ENCODE peak calls at places on chromosomes 2 and 18, in six cellular contexts. V is cardiac fibroblast; W is naive B cell; H is activated T-helper 1 cell treated with anti-CD3 and anti-CD28 coated beads, Interleukin-2, amount 50 U/mL, for 16 hours; X is Right ventricle myocardium superior; O is activated naive CD4-positive, alpha-beta T cell treated with anti-CD3 and anti-CD28 coated beads, Interleukin-2, amount 10 ng/mL, durations not matched to agents 7 days and 5 days. U is an unnamed sample.

GRCh38 chr2:134679740-134680139 is 39.1 kb downstream of the TMEM163 start:
- DNase-seq in V (no peak), W (peak), H (no peak), X (no peak), O (peak), U (no peak)

GRCh38 chr2:61460168-61460567 is 10.7 kb downstream of the USP34 start:
- DNase-seq in V (peak), W (no peak), H (no peak), X (no peak), O (no peak), U (no peak)

GRCh38 chr2:9247786-9248185 is 41.2 kb downstream of the ASAP2 start:
- DNase-seq in V (no peak), W (no peak), H (no peak), X (no peak), O (no peak), U (no peak)

GRCh38 chr18:49139726-49140125 is 189.0 kb upstream of the SMAD7 start:
- DNase-seq in V (no peak), W (no peak), H (no peak), X (no peak), O (no peak), U (no peak)

GRCh38 chr2:120466704-120467054 is 120.7 kb downstream of the INHBB start:
- DNase-seq in V (no peak), W (no peak), H (no peak), X (no peak), O (no peak), U (no peak)

GRCh38 chr2:23092831-23093230 is 292.1 kb upstream of the KLHL29 start:
- DNase-seq in V (peak), W (no peak), H (no peak), X (no peak), O (no peak), U (no peak)

GRCh38 chr2:25809646-25810045 is 68.6 kb downstream of the ASXL2 start:
- DNase-seq in V (no peak), W (no peak), H (no peak), X (no peak), O (no peak), U (no peak)

GRCh38 chr18:57243624-57244179 is 96.8 kb downstream of the BOD1L2 start:
- DNase-seq in V (no peak), W (no peak), H (no peak), X (no peak), O (no peak), U (no peak)

GRCh38 chr2:19651466-19651865 is 250.3 kb downstream of the TTC32 start:
- DNase-seq in V (no peak), W (no peak), H (no peak), X (no peak), O (no peak), U (no peak)

GRCh38 chr2:35035883-35036282 is 1319.7 kb upstream of the CRIM1 start:
- DNase-seq in V (no peak), W (no peak), H (no peak), X (no peak), O (no peak), U (no peak)

GRCh38 chr2:152466041-152466440 is 131.1 kb downstream of the FMNL2 start:
- DNase-seq in V (peak), W (no peak), H (no peak), X (no peak), O (no peak), U (no peak)

GRCh38 chr2:130332271-130333073 is 10.2 kb upstream of the IMP4 start:
- DNase-seq in V (peak), W (peak), H (peak), X (peak), O (peak), U (peak)

GRCh38 chr2:129709030-129709955 is 270.2 kb upstream of the RAB6C start:
- DNase-seq in V (no peak), W (no peak), H (no peak), X (no peak), O (no peak), U (no peak)

GRCh38 chr2:78355967-78356366 is 669.5 kb upstream of the REG3G start:
- DNase-seq in V (no peak), W (no peak), H (no peak), X (no peak), O (no peak), U (no peak)

GRCh38 chr2:218277921-218278320 is 7.6 kb downstream of the PNKD start:
- DNase-seq in V (no peak), W (no peak), H (no peak), X (no peak), O (no peak), U (no peak)

GRCh38 chr2:42725657-42726056 is 38.3 kb downstream of the OXER1 start:
- DNase-seq in V (no peak), W (no peak), H (no peak), X (no peak), O (no peak), U (no peak)